ENCODE peak calls at places on chromosomes 5 and 9, in five cellular contexts. F is trophoblast cell, A is SW 1271, Y is amniotic stem cell, M is breast epithelium. J is an unnamed sample.

GRCh38 chr9:83935276-83935890 is 14.2 kb upstream of the KIF27 start:
- DNase-seq in M (no peak), A (peak), Y (peak), F (no peak), J (no peak)

GRCh38 chr5:137466888-137467287 is 32.2 kb downstream of the SPOCK1 start:
- DNase-seq in M (no peak), Y (no peak), F (no peak), A (no peak), J (no peak)

GRCh38 chr9:77375956-77376532 is 198.7 kb downstream of the VPS13A start:
- DNase-seq in A (no peak), F (no peak), Y (no peak), M (no peak), J (no peak)

GRCh38 chr5:41822036-41822435 is 48.2 kb downstream of the OXCT1 start:
- DNase-seq in Y (no peak), M (no peak), A (no peak), F (no peak), J (no peak)

GRCh38 chr5:16695779-16696178 is 79.0 kb upstream of the RETREG1 start:
- DNase-seq in Y (no peak), F (no peak), M (no peak), A (no peak), J (no peak)

GRCh38 chr9:75788006-75788634 is 102.4 kb upstream of the PCSK5 start:
- DNase-seq in F (no peak), Y (no peak), M (no peak), A (no peak), J (no peak)

GRCh38 chr9:99925542-99925941 is 19.1 kb downstream of the STX17 start:
- DNase-seq in A (no peak), M (no peak), F (no peak), Y (no peak), J (no peak)

GRCh38 chr5:172502410-172502809 is 48.1 kb upstream of the SH3PXD2B start:
- DNase-seq in M (no peak), A (no peak), F (no peak), Y (no peak), J (no peak)

GRCh38 chr5:75190227-75190626 is 46.5 kb downstream of the ANKRD31 start:
- DNase-seq in F (no peak), A (no peak), M (no peak), Y (no peak), J (no peak)

GRCh38 chr9:88995627-88996026 is 4.4 kb downstream of the S1PR3 start:
- DNase-seq in M (no peak), F (no peak), Y (no peak), A (no peak), J (no peak)

GRCh38 chr5:39013938-39014337 is 60.3 kb downstream of the RICTOR start:
- DNase-seq in F (no peak), M (no peak), Y (no peak), A (no peak), J (no peak)

GRCh38 chr5:38765461-38765861 is 80.4 kb upstream of the OSMR start:
- DNase-seq in M (no peak), A (no peak), Y (no peak), F (no peak), J (no peak)

GRCh38 chr5:44943637-44944036 is 134.9 kb downstream of the MRPS30 start:
- DNase-seq in M (no peak), F (no peak), Y (no peak), A (no peak), J (no peak)

GRCh38 chr9:90201770-90202169 is 440.9 kb downstream of the DIRAS2 start:
- DNase-seq in Y (no peak), F (no peak), A (no peak), M (no peak), J (no peak)

GRCh38 chr5:150142189-150142788 is 13.4 kb downstream of the PDGFRB start:
- DNase-seq in F (peak), A (no peak), M (no peak), Y (no peak), J (no peak)

GRCh38 chr9:35490155-35490909 is 421 bp downstream of the RUSC2 start:
- DNase-seq in M (peak), A (no peak), F (peak), Y (no peak), J (no peak)

GRCh38 chr9:18474778-18475177 is 825 bp downstream of the ADAMTSL1 start:
- DNase-seq in M (no peak), A (no peak), Y (peak), F (no peak), J (no peak)

GRCh38 chr9:136726631-136727191 is 14.3 kb downstream of the DIPK1B start:
- DNase-seq in A (no peak), M (no peak), Y (no peak), F (no peak), J (no peak)